ENCODE peak calls at places on chromosome 17, in seven cellular contexts. L is activated B cell treated with CpG ODN at 0.5 μM for 24 hours, E is left ventricle myocardium superior, N is kidney tubule cell, Q is AG09309, V is neural progenitor cell, W is NCI-H748 treated with DMSO at 0.1 percent for 48 hours. A is an unnamed sample.

GRCh38 chr17:75692976-75693375 is 25.8 kb downstream of the SAP30BP start:
- DNase-seq in L (no peak), E (no peak), N (no peak), Q (no peak), V (no peak), W (no peak), A (no peak)

GRCh38 chr17:67474081-67474661 is 97.1 kb downstream of the PITPNC1 start:
- DNase-seq in L (no peak), E (no peak), N (no peak), Q (peak), V (peak), W (no peak), A (no peak)

GRCh38 chr17:38663125-38663751 is 11.5 kb downstream of the EPOP start:
- DNase-seq in L (no peak), E (peak), N (peak), Q (no peak), V (peak), W (peak), A (peak)

GRCh38 chr17:30476726-30477082 is 504 bp upstream of the GOSR1 start:
- DNase-seq in L (peak), E (no peak), N (no peak), Q (no peak), V (peak), W (peak), A (no peak)

GRCh38 chr17:34579979-34580684 is 750 bp downstream of the TMEM132E start:
- DNase-seq in L (no peak), E (peak), N (peak), Q (no peak), V (peak), W (peak), A (no peak)

GRCh38 chr17:46818929-46819859 is 702 bp upstream of the WNT3 start:
- DNase-seq in L (peak), E (no peak), N (no peak), Q (no peak), V (peak), W (no peak), A (no peak)

GRCh38 chr17:17675925-17676534 is 5.2 kb upstream of the RAI1 start:
- DNase-seq in L (no peak), E (no peak), N (peak), Q (no peak), V (no peak), W (no peak), A (no peak)

GRCh38 chr17:45222273-45222993 is 748 bp downstream of the FMNL1 start:
- DNase-seq in L (no peak), E (peak), N (no peak), Q (no peak), V (peak), W (no peak), A (no peak)

GRCh38 chr17:40888321-40888720 is 3.3 kb upstream of the KRT20 start:
- DNase-seq in L (no peak), E (no peak), N (peak), Q (no peak), V (no peak), W (no peak), A (no peak)

GRCh38 chr17:21678451-21679081 is 13.8 kb upstream of the KCNJ18 start:
- DNase-seq in L (no peak), E (peak), N (no peak), Q (no peak), V (no peak), W (peak), A (no peak)

GRCh38 chr17:67629963-67630320 is 87.8 kb upstream of the NOL11 start:
- DNase-seq in L (no peak), E (no peak), N (peak), Q (peak), V (peak), W (no peak), A (no peak)

GRCh38 chr17:81512560-81512983 is at the start of gene ACTG1:
- DNase-seq in L (peak), E (peak), N (peak), Q (peak), V (peak), W (peak), A (peak)

GRCh38 chr17:77893144-77894044 is 65.1 kb upstream of the TNRC6C start:
- DNase-seq in L (no peak), E (no peak), N (peak), Q (no peak), V (no peak), W (no peak), A (no peak)

GRCh38 chr17:67390006-67390645 is 13.0 kb downstream of the PITPNC1 start:
- DNase-seq in L (no peak), E (no peak), N (no peak), Q (no peak), V (no peak), W (no peak), A (no peak)

GRCh38 chr17:1512351-1512750 is 4.1 kb downstream of the INPP5K start:
- DNase-seq in L (no peak), E (no peak), N (peak), Q (no peak), V (no peak), W (no peak), A (no peak)

GRCh38 chr17:69729937-69730336 is 315.4 kb downstream of the MAP2K6 start:
- DNase-seq in L (no peak), E (no peak), N (peak), Q (no peak), V (no peak), W (no peak), A (no peak)

GRCh38 chr17:17783825-17784598 is 52.8 kb downstream of the SREBF1 start:
- DNase-seq in L (peak), E (peak), N (peak), Q (no peak), V (peak), W (peak), A (peak)

GRCh38 chr17:3750926-3751325 is 27.2 kb downstream of the HASPIN start:
- DNase-seq in L (no peak), E (no peak), N (no peak), Q (no peak), V (no peak), W (no peak), A (no peak)

GRCh38 chr17:50916026-50916707 is 50.0 kb upstream of the TOB1 start:
- DNase-seq in L (no peak), E (no peak), N (peak), Q (no peak), V (no peak), W (no peak), A (no peak)

GRCh38 chr17:2173005-2173404 is 118.1 kb downstream of the HIC1 start:
- DNase-seq in L (no peak), E (peak), N (no peak), Q (no peak), V (no peak), W (no peak), A (no peak)

GRCh38 chr17:59332890-59333377 is 1.5 kb downstream of the YPEL2 start:
- DNase-seq in L (no peak), E (peak), N (peak), Q (no peak), V (no peak), W (no peak), A (no peak)

A was measured in WERI-Rb-1.